ENCODE peak calls at places on chromosomes 13 and 19, in ten cellular contexts. U, E, K, P, W, Q, C, X, N and F are unnamed samples.

GRCh38 chr19:34145741-34146202 is 26.5 kb upstream of the LSM14A start:
- DNase-seq in U (peak), E (peak), K (no peak), P (peak), W (no peak), Q (peak), C (no peak), X (no peak), N (peak), F (peak)

GRCh38 chr19:42396248-42396541 is 6.1 kb upstream of the CNFN start:
- DNase-seq in U (no peak), E (no peak), K (no peak), P (no peak), W (no peak), Q (no peak), C (no peak), X (no peak), N (no peak), F (no peak)

GRCh38 chr13:101465877-101466276 is 13.4 kb downstream of the ITGBL1 start:
- DNase-seq in U (peak), E (no peak), K (no peak), P (no peak), W (no peak), Q (no peak), C (no peak), X (no peak), N (no peak), F (no peak)

GRCh38 chr19:48308695-48309586 is 16.4 kb upstream of the EMP3 start:
- DNase-seq in U (peak), E (no peak), K (no peak), P (no peak), W (no peak), Q (no peak), C (no peak), X (no peak), N (no peak), F (no peak)

GRCh38 chr13:60335531-60335930 is 61.5 kb upstream of the TDRD3 start:
- DNase-seq in U (peak), E (no peak), K (no peak), P (no peak), W (no peak), Q (no peak), C (no peak), X (no peak), N (no peak), F (no peak)

GRCh38 chr13:33351324-33351723 is 65.8 kb upstream of the STARD13 start:
- DNase-seq in U (peak), E (no peak), K (no peak), P (no peak), W (no peak), Q (peak), C (no peak), X (no peak), N (no peak), F (no peak)

GRCh38 chr13:41222259-41222852 is 28.0 kb upstream of the KBTBD7 start:
- DNase-seq in U (peak), E (no peak), K (no peak), P (peak), W (no peak), Q (peak), C (peak), X (no peak), N (peak), F (peak)

GRCh38 chr19:480016-480855 is 16.1 kb upstream of the MADCAM1 start:
- DNase-seq in U (no peak), E (peak), K (peak), P (no peak), W (peak), Q (peak), C (peak), X (peak), N (peak), F (no peak)

GRCh38 chr19:38917921-38918491 is 6.0 kb upstream of the CCER2 start:
- DNase-seq in U (no peak), E (no peak), K (peak), P (no peak), W (no peak), Q (no peak), C (no peak), X (no peak), N (no peak), F (no peak)

GRCh38 chr19:1566392-1567115 is 1.6 kb downstream of the MEX3D start:
- DNase-seq in U (peak), E (peak), K (no peak), P (no peak), W (peak), Q (peak), C (peak), X (peak), N (peak), F (peak)

GRCh38 chr19:13544423-13544822 is 38.1 kb upstream of the CACNA1A start:
- DNase-seq in U (no peak), E (no peak), K (no peak), P (no peak), W (no peak), Q (no peak), C (no peak), X (no peak), N (no peak), F (no peak)

GRCh38 chr13:99653526-99653925 is 152.3 kb downstream of the TM9SF2 start:
- DNase-seq in U (no peak), E (no peak), K (no peak), P (no peak), W (no peak), Q (no peak), C (no peak), X (no peak), N (no peak), F (no peak)

GRCh38 chr19:3826163-3826562 is 40.0 kb upstream of the MATK start:
- DNase-seq in U (no peak), E (no peak), K (no peak), P (no peak), W (no peak), Q (no peak), C (no peak), X (no peak), N (no peak), F (no peak)

GRCh38 chr13:30186644-30187431 is 120.5 kb downstream of the KATNAL1 start:
- DNase-seq in U (no peak), E (no peak), K (no peak), P (no peak), W (no peak), Q (no peak), C (no peak), X (no peak), N (no peak), F (no peak)

GRCh38 chr19:12166596-12166995 is 3.7 kb downstream of the ZNF136 start:
- DNase-seq in U (no peak), E (no peak), K (no peak), P (no peak), W (no peak), Q (no peak), C (no peak), X (no peak), N (no peak), F (peak)

GRCh38 chr13:90968510-90968909 is 379.0 kb upstream of the MIR17HG start:
- DNase-seq in U (no peak), E (no peak), K (no peak), P (no peak), W (no peak), Q (no peak), C (no peak), X (peak), N (peak), F (no peak)

GRCh38 chr13:30551194-30551593 is 66.5 kb upstream of the USPL1 start:
- DNase-seq in U (peak), E (no peak), K (no peak), P (no peak), W (no peak), Q (no peak), C (no peak), X (no peak), N (no peak), F (no peak)

GRCh38 chr13:80753951-80754350 is 413.0 kb upstream of the SPRY2 start:
- DNase-seq in U (no peak), E (no peak), K (no peak), P (no peak), W (no peak), Q (no peak), C (no peak), X (no peak), N (no peak), F (no peak)

GRCh38 chr13:43020794-43021193 is 2.6 kb upstream of the DNAJC15 start:
- DNase-seq in U (no peak), E (no peak), K (no peak), P (no peak), W (no peak), Q (no peak), C (no peak), X (no peak), N (no peak), F (no peak)

GRCh38 chr19:2415973-2416319 is 11.4 kb downstream of the TIMM13 start:
- DNase-seq in U (no peak), E (no peak), K (no peak), P (no peak), W (no peak), Q (no peak), C (no peak), X (no peak), N (no peak), F (no peak)

GRCh38 chr19:8158411-8159074 is 9.2 kb upstream of the FBN3 start:
- DNase-seq in U (peak), E (no peak), K (no peak), P (peak), W (no peak), Q (peak), C (peak), X (no peak), N (peak), F (peak)

GRCh38 chr19:43596842-43597461 is 557 bp downstream of the ZNF576 start:
- DNase-seq in U (peak), E (no peak), K (no peak), P (no peak), W (no peak), Q (no peak), C (no peak), X (no peak), N (no peak), F (no peak)

GRCh38 chr13:30045916-30046704 is 195.7 kb upstream of the UBL3 start:
- DNase-seq in U (peak), E (no peak), K (no peak), P (no peak), W (no peak), Q (no peak), C (no peak), X (no peak), N (no peak), F (peak)

GRCh38 chr19:41265376-41266153 is 1.4 kb downstream of the HNRNPUL1 start:
- DNase-seq in U (peak), E (no peak), K (no peak), P (peak), W (no peak), Q (peak), C (peak), X (no peak), N (no peak), F (no peak)

GRCh38 chr13:80141114-80141849 is 199.6 kb downstream of the SPRY2 start:
- DNase-seq in U (peak), E (peak), K (no peak), P (no peak), W (no peak), Q (no peak), C (no peak), X (peak), N (no peak), F (peak)

GRCh38 chr19:6697291-6697690 is 23.2 kb downstream of the C3 start:
- DNase-seq in U (no peak), E (no peak), K (peak), P (no peak), W (no peak), Q (no peak), C (no peak), X (no peak), N (no peak), F (no peak)

GRCh38 chr19:10227215-10227971 is 3.7 kb downstream of the S1PR2 start:
- DNase-seq in U (no peak), E (peak), K (no peak), P (no peak), W (peak), Q (no peak), C (no peak), X (peak), N (no peak), F (no peak)

GRCh38 chr13:32880636-32881035 is 135.6 kb upstream of the KL start:
- DNase-seq in U (no peak), E (no peak), K (no peak), P (no peak), W (no peak), Q (no peak), C (no peak), X (no peak), N (no peak), F (no peak)

GRCh38 chr19:35344511-35345031 is 3.1 kb upstream of the FFAR1 start:
- DNase-seq in U (no peak), E (no peak), K (peak), P (peak), W (no peak), Q (no peak), C (no peak), X (no peak), N (no peak), F (no peak)

GRCh38 chr19:30516586-30516985 is 144.4 kb downstream of the ZNF536 start:
- DNase-seq in U (no peak), E (no peak), K (no peak), P (no peak), W (peak), Q (no peak), C (no peak), X (no peak), N (no peak), F (no peak)